ENCODE peak calls at places on chromosomes 16 and 17, in six cellular contexts. A is HL-60, W is breast epithelium, L is cardiac fibroblast, U is hepatocyte, X is Caco-2. K is an unnamed sample.

GRCh38 chr16:46727184-46727583 is 21.0 kb downstream of the MYLK3 start:
- DNase-seq in A (no peak), W (no peak), L (no peak), U (no peak), X (no peak), K (no peak)

GRCh38 chr17:36857698-36858097 is 79.6 kb upstream of the LHX1 start:
- DNase-seq in A (no peak), W (no peak), L (no peak), U (no peak), X (no peak), K (no peak)

GRCh38 chr16:16036359-16036792 is 87.0 kb downstream of the ABCC1 start:
- DNase-seq in A (no peak), W (no peak), L (no peak), U (no peak), X (peak), K (no peak)

GRCh38 chr16:28259781-28260150 is 32.6 kb upstream of the SBK1 start:
- DNase-seq in A (no peak), W (no peak), L (no peak), U (no peak), X (no peak), K (no peak)

GRCh38 chr16:71348262-71349085 is 10.0 kb upstream of the CALB2 start:
- DNase-seq in A (no peak), W (no peak), L (no peak), U (no peak), X (peak), K (no peak)

GRCh38 chr16:1610841-1611653 is 825 bp downstream of the IFT140 start:
- DNase-seq in A (no peak), W (peak), L (no peak), U (no peak), X (no peak), K (no peak)

GRCh38 chr17:64332502-64332901 is 58.2 kb downstream of the PECAM1 start:
- DNase-seq in A (no peak), W (no peak), L (peak), U (no peak), X (no peak), K (no peak)

GRCh38 chr16:30728904-30729672 is 19.1 kb upstream of the PHKG2 start:
- DNase-seq in A (peak), W (no peak), L (no peak), U (no peak), X (no peak), K (no peak)

GRCh38 chr17:75059369-75060345 is 12.6 kb downstream of the KCTD2 start:
- DNase-seq in A (peak), W (no peak), L (peak), U (peak), X (no peak), K (peak)

GRCh38 chr16:78576941-78577340 is 477.5 kb downstream of the WWOX start:
- DNase-seq in A (no peak), W (no peak), L (no peak), U (no peak), X (no peak), K (no peak)

GRCh38 chr16:66471264-66471663 is 44.2 kb downstream of the BEAN1 start:
- DNase-seq in A (no peak), W (no peak), L (no peak), U (no peak), X (no peak), K (no peak)

GRCh38 chr16:81668243-81669097 is 110.6 kb upstream of the PLCG2 start:
- DNase-seq in A (no peak), W (no peak), L (no peak), U (no peak), X (no peak), K (no peak)

GRCh38 chr17:51640108-51640622 is 379.8 kb downstream of the UTP18 start:
- DNase-seq in A (no peak), W (no peak), L (no peak), U (no peak), X (no peak), K (no peak)

GRCh38 chr17:2177235-2177811 is 122.4 kb downstream of the HIC1 start:
- DNase-seq in A (no peak), W (no peak), L (peak), U (no peak), X (no peak), K (no peak)

GRCh38 chr17:79088997-79089328 is 14.3 kb downstream of the ENGASE start:
- DNase-seq in A (no peak), W (no peak), L (no peak), U (no peak), X (no peak), K (no peak)

GRCh38 chr17:79089720-79090502 is 15.3 kb downstream of the ENGASE start:
- DNase-seq in A (no peak), W (no peak), L (no peak), U (no peak), X (no peak), K (no peak)

GRCh38 chr17:79091373-79091670 is 16.7 kb downstream of the ENGASE start:
- DNase-seq in A (no peak), W (no peak), L (no peak), U (no peak), X (no peak), K (no peak)

GRCh38 chr17:79092567-79092966 is 17.9 kb downstream of the ENGASE start:
- DNase-seq in A (no peak), W (no peak), L (no peak), U (no peak), X (no peak), K (no peak)

DNA sequence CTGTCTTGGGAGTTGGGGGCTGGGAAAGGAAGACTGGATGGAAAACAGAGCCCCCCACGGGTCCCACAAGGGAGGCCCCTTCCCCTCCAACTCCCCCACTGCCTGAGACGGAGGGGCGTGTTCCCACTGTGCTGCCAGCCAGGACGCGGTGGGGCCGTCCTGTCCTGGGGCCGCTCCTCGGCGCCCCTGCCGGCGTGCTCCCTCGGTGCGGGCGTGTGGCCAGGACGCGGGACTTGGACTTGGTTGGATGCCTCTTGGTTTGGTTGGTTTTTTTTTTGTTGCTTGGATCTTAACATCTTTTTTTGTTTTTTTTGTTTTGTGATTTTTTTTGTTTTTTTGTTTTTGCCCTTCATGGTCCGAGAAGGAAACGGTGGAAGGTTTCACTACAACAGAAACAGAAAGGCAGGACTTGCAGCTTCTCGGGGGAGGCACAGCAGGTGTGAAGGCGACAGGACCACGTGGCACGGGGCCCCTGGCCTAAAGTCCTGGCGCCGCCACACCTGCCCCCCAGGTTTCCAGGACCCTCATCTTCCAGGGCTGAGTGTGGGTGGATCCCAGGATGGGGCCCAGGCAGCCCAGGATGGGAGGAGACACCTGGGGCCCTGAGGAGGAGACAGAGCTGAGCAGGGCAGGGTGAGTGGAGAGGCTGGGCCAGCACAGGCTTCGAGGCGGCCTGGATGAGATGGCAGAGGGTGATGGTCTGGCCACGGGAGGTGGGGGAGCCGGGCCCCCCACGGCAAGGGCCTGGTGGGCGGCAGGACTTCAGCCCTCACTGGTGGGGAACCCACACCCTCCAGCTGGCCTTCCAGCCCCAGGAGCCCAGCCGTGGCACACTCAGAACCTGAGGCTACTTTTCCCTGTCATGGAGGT is 16.1 kb downstream of the ENGASE start:
- DNase-seq in A (no peak), W (no peak), L (peak), U (no peak), X (no peak), K (peak)
- TF ChIP-seq CTCF in A (no peak), W (peak), L (peak), U (peak), X (no peak), K (peak)

GRCh38 chr17:69523252-69523861 is 108.9 kb downstream of the MAP2K6 start:
- DNase-seq in A (peak), W (no peak), L (peak), U (peak), X (no peak), K (peak)
- H3K4me3 ChIP-seq in A (no peak), W (no peak), L (no peak), U (no peak), X (no peak), K (no peak)

GRCh38 chr16:5502467-5502869 is 404.9 kb upstream of the EEF2KMT start:
- DNase-seq in A (peak), W (no peak), L (no peak), U (peak), X (peak), K (no peak)
- TF ChIP-seq CTCF in A (no peak), W (no peak), L (no peak), U (peak), X (peak), K (no peak)

GRCh38 chr17:43906951-43907424 is 348 bp downstream of the MPP2 start:
- DNase-seq in A (no peak), W (no peak), L (no peak), U (no peak), X (no peak), K (no peak)
- H3K4me3 ChIP-seq in A (no peak), W (peak), L (peak), U (peak), X (peak), K (peak)

GRCh38 chr17:69418535-69418934 is 4.0 kb downstream of the MAP2K6 start:
- DNase-seq in A (no peak), W (no peak), L (no peak), U (no peak), X (no peak), K (no peak)

GRCh38 chr17:69415431-69415830 is 934 bp downstream of the MAP2K6 start:
- DNase-seq in A (no peak), W (no peak), L (no peak), U (no peak), X (no peak), K (no peak)

GRCh38 chr17:69412336-69412735 is 2.2 kb upstream of the MAP2K6 start:
- DNase-seq in A (no peak), W (no peak), L (no peak), U (no peak), X (no peak), K (no peak)

GRCh38 chr17:69414408-69415274 is at the start of gene MAP2K6:
- DNase-seq in A (peak), W (peak), L (peak), U (peak), X (peak), K (peak)

GRCh38 chr17:69417545-69418483 is 3.3 kb downstream of the MAP2K6 start:
- DNase-seq in A (no peak), W (no peak), L (no peak), U (no peak), X (no peak), K (no peak)
- TF ChIP-seq CTCF in A (no peak), W (no peak), L (no peak), U (no peak), X (no peak), K (no peak)

GRCh38 chr17:49387374-49388289 is 25.6 kb upstream of the ZNF652 start:
- DNase-seq in A (no peak), W (no peak), L (no peak), U (no peak), X (no peak), K (no peak)

GRCh38 chr17:49390548-49391324 is 23.9 kb downstream of the PHB1 start:
- DNase-seq in A (peak), W (no peak), L (peak), U (no peak), X (no peak), K (no peak)

GRCh38 chr17:49386373-49386772 is 24.3 kb upstream of the ZNF652 start:
- DNase-seq in A (no peak), W (no peak), L (no peak), U (no peak), X (no peak), K (no peak)

GRCh38 chr17:49388290-49388640 is 26.2 kb upstream of the ZNF652 start:
- DNase-seq in A (peak), W (no peak), L (no peak), U (no peak), X (no peak), K (no peak)

GRCh38 chr17:49388692-49389513 is 25.8 kb downstream of the PHB1 start:
- DNase-seq in A (no peak), W (no peak), L (no peak), U (no peak), X (no peak), K (no peak)
- H3K4me3 ChIP-seq in A (no peak), W (no peak), L (no peak), U (no peak), X (no peak), K (no peak)

DNA sequence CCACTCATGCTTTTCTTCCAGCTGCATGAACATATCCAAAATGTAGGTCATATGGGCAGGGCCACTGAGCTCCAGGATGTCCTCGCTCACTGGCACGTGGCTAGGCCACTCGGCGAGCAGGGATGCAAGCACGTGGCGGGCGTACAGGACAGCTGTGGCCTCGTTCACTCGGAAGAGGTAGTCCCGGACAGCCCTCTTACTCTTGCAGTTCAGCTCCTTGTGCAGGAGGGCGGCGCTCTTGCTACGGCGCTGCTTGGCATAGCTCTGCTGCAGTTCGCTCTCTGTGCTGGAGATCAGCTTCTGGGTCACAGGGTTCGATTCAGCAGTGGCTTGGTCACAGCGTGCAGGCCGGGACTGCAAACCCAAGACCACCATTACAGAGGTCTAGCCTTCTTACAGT is 53.1 kb upstream of the ATP2A3 start:
- DNase-seq in A (no peak), W (no peak), L (no peak), U (no peak), X (no peak), K (no peak)
- TF ChIP-seq CTCF in A (no peak), W (no peak), L (no peak), U (no peak), X (no peak), K (peak)

GRCh38 chr17:57644311-57644710 is 100.8 kb downstream of the CCDC182 start:
- DNase-seq in A (no peak), W (no peak), L (no peak), U (no peak), X (no peak), K (no peak)
- H3K4me3 ChIP-seq in A (no peak), W (no peak), L (no peak), U (no peak), X (no peak), K (no peak)

GRCh38 chr16:63461248-63461841 is 1425.1 kb upstream of the CDH8 start:
- DNase-seq in A (peak), W (no peak), L (peak), U (peak), X (peak), K (peak)
- TF ChIP-seq CTCF in A (no peak), W (no peak), L (peak), U (peak), X (peak), K (peak)

K was measured in fibroblast of pulmonary artery.